ENCODE peak calls at places on chromosomes 16 and 17, in four cellular contexts. V is BJ, Q is psoas muscle, H is gastrocnemius medialis. L is an unnamed sample.

GRCh38 chr17:55038291-55038690 is 69.7 kb downstream of the STXBP4 start:
- DNase-seq in Q (no peak), V (no peak), H (no peak), L (no peak)

GRCh38 chr17:29733151-29733550 is 110.4 kb upstream of the CORO6 start:
- DNase-seq in Q (no peak), H (no peak), V (no peak), L (no peak)

GRCh38 chr17:79044462-79044861 is 20.5 kb downstream of the C1QTNF1 start:
- DNase-seq in H (no peak), Q (no peak), V (no peak), L (no peak)

GRCh38 chr16:53207810-53208752 is 153.3 kb downstream of the CHD9 start:
- DNase-seq in H (peak; percentile 28), Q (no peak), V (peak; percentile 37), L (peak; percentile 64)

GRCh38 chr17:6120351-6120750 is 50.2 kb downstream of the WSCD1 start:
- DNase-seq in V (no peak), Q (no peak), H (no peak), L (no peak)

GRCh38 chr17:39531252-39531651 is 70.0 kb downstream of the CDK12 start:
- DNase-seq in V (no peak), H (no peak), Q (no peak), L (no peak)

GRCh38 chr16:20899503-20900298 is 457 bp downstream of the DCUN1D3 start:
- DNase-seq in H (no peak), Q (no peak), V (no peak), L (no peak)

GRCh38 chr17:82912571-82913089 is 72.8 kb upstream of the ZNF750 start:
- DNase-seq in H (peak; percentile 83), Q (peak; percentile 74), V (no peak), L (no peak)

GRCh38 chr17:61568219-61569072 is 22.6 kb downstream of the NACA2 start:
- DNase-seq in Q (no peak), V (no peak), H (no peak), L (no peak)

GRCh38 chr16:85555549-85556455 is 57.3 kb upstream of the GSE1 start:
- DNase-seq in H (no peak), Q (peak; percentile 37), V (no peak), L (no peak)

GRCh38 chr16:88424536-88425230 is 28.4 kb upstream of the ZFPM1 start:
- DNase-seq in V (no peak), Q (no peak), H (no peak), L (no peak)

GRCh38 chr17:55527520-55528118 is 16.4 kb upstream of the SMIM36 start:
- DNase-seq in Q (no peak), V (no peak), H (peak; percentile 18), L (no peak)

DNA sequence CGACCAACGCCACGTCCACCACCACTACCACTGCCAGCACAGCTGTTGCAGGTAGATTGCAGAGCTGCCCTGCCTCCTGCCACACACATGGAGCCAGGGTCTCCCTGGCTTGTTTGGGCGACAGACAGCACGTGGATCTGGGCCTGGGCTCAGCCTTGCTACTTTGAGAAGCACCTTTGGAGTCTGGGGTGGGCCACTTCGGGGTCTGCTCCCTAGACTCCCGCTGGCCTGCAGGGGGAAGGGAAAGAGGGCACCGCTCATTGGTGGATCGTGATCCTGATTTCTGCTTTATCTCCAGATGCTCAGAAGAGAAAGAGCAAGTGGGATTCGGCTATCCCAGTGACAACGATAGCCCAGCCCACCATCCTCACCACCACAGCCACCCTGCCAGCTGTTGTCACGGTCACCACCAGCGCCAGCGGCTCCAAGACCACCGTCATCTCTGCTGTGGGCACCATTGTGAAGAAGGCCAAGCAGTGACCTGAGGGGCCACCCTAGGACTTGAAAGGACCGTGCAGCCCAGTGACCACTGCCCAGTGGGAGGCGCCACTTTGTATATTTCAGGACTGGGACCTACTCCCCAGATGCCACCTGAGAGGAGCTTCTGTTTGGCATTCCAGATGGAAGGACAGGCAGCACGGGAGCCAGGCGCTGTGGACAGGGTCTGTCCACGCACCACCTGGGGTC is 15.1 kb upstream of the ITGB4 start:
- DNase-seq in H (no peak), Q (no peak), V (no peak), L (no peak)
- TF ChIP-seq CTCF in H (no peak), Q (no peak), V (no peak), L (no peak)

GRCh38 chr17:48023408-48024148 is 14.0 kb downstream of the COPZ2 start:
- DNase-seq in V (no peak), H (peak; percentile 63), Q (peak; percentile 89), L (no peak)
- TF ChIP-seq CTCF in V (peak; percentile 40), H (no peak), Q (peak; percentile 45), L (peak; percentile 33)

GRCh38 chr17:32189343-32189742 is 47.0 kb downstream of the RHOT1 start:
- DNase-seq in Q (no peak), H (no peak), V (no peak), L (no peak)

GRCh38 chr17:32191306-32191705 is 49.0 kb downstream of the RHOT1 start:
- DNase-seq in H (no peak), Q (no peak), V (no peak), L (no peak)

GRCh38 chr17:32197987-32198386 is 55.7 kb downstream of the RHOT1 start:
- DNase-seq in Q (no peak), H (no peak), V (no peak), L (no peak)

GRCh38 chr17:32187276-32187675 is 45.0 kb downstream of the RHOT1 start:
- DNase-seq in Q (no peak), V (no peak), H (no peak), L (no peak)

DNA sequence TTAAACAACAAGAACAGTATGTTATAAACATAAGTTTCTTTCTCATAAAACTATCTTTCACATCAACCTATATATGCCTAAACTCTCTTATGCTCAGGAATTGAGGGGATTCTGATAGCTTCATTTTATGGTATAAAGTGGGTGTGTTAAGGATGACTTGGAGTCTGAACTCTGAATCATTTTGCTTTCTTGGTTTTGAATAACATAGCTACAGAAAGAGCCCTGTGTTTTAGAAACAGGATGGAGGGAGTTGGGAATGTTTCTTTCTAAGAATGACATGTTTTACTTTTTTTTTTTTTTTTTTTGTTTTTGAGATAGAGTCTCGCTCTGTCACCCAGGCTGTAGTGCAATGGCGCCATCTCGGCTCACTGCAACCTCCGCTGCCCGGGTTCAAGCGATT is 50.1 kb downstream of the RHOT1 start:
- DNase-seq in Q (no peak), V (no peak), H (no peak), L (no peak)
- TF ChIP-seq CTCF in Q (no peak), V (no peak), H (no peak), L (no peak)

DNA sequence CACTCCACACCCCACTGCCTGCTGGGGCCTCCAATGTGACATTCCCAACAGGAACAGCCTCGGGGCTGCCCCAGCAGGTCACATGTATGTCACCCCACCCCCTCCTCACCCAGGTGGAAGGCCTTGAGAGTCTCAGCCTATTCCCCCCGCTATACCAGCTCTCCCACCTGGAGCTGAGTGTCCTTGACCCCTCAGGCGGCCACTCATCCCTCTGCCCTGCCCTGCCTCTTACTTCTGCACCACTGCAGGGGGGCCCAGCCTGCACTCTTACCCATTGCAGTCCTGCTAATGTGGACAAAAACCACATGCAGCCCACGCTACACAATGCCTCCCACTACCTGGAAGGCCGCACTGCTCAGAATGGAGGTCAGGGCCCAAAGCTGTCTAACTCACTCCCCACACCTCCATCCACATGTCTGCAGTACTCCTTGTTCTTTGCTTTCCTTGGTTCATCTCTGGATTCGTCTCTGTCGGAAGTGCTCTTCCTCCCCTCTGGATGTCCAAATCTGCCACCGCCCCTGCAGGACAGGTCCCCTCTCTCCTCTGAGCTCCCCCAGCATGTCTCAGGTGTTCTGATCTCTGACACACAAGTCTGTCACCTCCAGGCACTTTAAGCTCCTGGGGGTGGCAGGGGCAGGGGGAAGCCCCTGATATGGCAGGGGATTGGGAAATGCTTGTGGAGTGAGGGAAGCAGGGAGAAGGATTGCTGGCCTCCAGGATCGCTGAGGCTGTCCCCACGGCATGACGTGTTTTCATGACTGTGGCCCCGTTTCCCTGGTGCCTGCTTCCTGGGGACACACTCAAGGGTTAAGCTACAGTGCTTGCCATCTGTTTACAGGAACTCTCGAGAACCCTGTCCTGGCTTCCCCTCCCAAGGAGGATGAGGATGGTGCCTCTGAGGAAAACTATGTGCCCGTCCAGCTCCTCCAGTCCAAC is 20.8 kb downstream of the TRPV2 start:
- DNase-seq in Q (no peak), H (no peak), V (no peak), L (no peak)
- TF ChIP-seq CTCF in Q (no peak), H (no peak), V (no peak), L (no peak)

GRCh38 chr17:80969674-80970043 is 22.0 kb upstream of the CHMP6 start:
- DNase-seq in Q (no peak), H (no peak), V (no peak), L (no peak)

GRCh38 chr17:80969030-80969673 is 22.5 kb upstream of the CHMP6 start:
- DNase-seq in H (no peak), Q (no peak), V (no peak), L (no peak)

GRCh38 chr17:80970762-80971703 is 20.6 kb upstream of the CHMP6 start:
- DNase-seq in H (no peak), V (no peak), Q (no peak), L (no peak)

GRCh38 chr17:80968602-80969029 is 23.0 kb upstream of the CHMP6 start:
- DNase-seq in V (no peak), Q (peak; percentile 65), H (no peak), L (peak; percentile 72)

DNA sequence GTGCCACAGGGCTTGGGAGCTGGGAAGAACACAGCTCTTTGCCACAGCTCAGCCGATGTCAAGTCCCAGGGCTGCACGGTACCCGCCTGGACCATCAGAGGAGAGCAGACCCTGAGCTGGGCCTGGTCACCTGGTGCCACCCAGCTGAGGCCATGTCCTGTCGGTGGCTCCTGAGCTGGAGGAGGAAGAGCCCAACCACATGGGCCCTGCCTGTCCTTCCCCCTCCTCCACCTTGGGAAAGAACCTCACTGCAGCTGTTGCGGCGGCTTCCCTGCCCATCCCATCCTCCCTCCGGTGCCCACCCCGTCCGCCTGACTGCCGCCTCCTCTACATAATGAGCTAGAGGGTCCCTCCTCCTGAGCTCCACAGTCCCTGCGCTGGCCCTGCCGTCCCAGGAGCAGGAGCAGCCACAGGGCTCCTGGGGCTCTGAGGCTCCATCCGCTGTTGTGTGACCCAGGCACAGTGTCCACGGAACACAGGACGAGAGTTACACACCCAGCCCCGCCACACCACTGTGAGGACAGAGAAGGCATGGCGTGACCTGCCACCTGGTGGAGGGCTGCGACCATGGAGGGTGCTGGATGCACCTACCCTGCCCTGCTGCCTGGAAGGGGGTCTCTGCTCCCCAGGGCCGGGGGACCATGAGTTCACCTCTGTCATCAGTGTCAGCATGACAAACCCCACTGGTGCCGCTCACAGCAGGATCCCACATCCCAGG is 21.4 kb upstream of the CHMP6 start:
- DNase-seq in Q (peak; percentile 62), H (peak; percentile 42), V (no peak), L (no peak)
- TF ChIP-seq CTCF in Q (peak; percentile 54), H (peak; percentile 77), V (peak; percentile 62), L (peak; percentile 64)

GRCh38 chr16:4370570-4371480 is 823 bp upstream of the VASN start:
- DNase-seq in Q (peak; percentile 84), H (peak; percentile 27), V (no peak), L (peak; percentile 81)
- TF ChIP-seq CTCF in Q (no peak), H (no peak), V (no peak), L (no peak)

DNA sequence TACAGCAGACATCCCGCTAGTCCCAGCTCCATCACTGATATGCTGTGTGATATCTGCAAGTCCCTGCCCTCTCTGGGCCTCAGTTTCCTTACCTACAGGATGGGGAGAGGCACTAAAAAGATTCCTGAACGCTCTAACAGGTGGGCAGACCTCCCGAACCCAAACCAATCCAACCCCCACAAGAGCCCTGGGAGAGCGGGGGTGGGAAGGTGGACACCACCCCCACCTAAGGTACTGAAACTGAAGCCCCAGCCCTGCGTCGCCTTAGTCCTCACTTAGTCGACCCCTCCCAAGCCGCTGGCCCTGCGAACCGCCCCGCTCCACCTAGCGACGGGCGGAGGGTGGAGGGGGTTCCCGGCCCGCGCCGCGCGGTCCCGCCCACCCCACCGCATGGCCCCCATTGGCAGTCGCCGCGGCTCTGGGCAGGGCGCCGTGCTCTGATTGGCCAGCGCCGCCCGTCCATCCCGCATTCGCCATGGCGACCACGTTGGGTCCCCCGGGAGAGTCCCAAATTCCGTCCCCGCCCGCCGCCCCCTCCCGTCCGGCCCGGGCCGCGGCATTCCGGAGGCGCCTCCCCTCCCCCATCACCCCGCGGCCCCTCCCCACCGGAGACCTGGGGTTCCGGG is 578 bp downstream of the CCDC102A start:
- DNase-seq in Q (peak; percentile 93), H (peak; percentile 78), V (peak; percentile 50), L (peak; percentile 44)
- TF ChIP-seq CTCF in Q (peak; percentile 27), H (no peak), V (peak; percentile 30), L (peak; percentile 3)

L was measured in retinal pigment epithelial cell.